ENCODE peak calls at places on chromosomes 11 and 22, in seven cellular contexts. N is foreskin fibroblast, Z is DMS153, M is EL, Q is HT-29, Y is HCEC 1CT, U is osteocyte. A is an unnamed sample.

GRCh38 chr22:20951932-20952380 is 15.1 kb upstream of the AIFM3 start:
- DNase-seq in N (no peak), Z (no peak), M (no peak), Q (no peak), Y (no peak), U (no peak), A (no peak)

GRCh38 chr11:121426476-121427454 is 25.3 kb upstream of the SORL1 start:
- DNase-seq in N (no peak), Z (no peak), M (no peak), Q (peak), Y (no peak), U (no peak), A (no peak)

GRCh38 chr11:129117595-129118350 is 74.4 kb downstream of the ARHGAP32 start:
- DNase-seq in N (peak), Z (peak), M (peak), Q (peak), Y (peak), U (no peak), A (peak)

GRCh38 chr11:119673389-119674336 is 55.3 kb downstream of the NECTIN1 start:
- DNase-seq in N (no peak), Z (no peak), M (no peak), Q (no peak), Y (no peak), U (no peak), A (no peak)

GRCh38 chr22:17665884-17666283 is 27.3 kb downstream of the BCL2L13 start:
- DNase-seq in N (no peak), Z (no peak), M (no peak), Q (no peak), Y (no peak), U (no peak), A (no peak)

GRCh38 chr11:27420722-27421572 is 51.6 kb downstream of the LGR4 start:
- DNase-seq in N (no peak), Z (no peak), M (peak), Q (no peak), Y (peak), U (no peak), A (no peak)

GRCh38 chr11:123239371-123240150 is 44.5 kb upstream of the CLMP start:
- DNase-seq in N (no peak), Z (no peak), M (peak), Q (no peak), Y (no peak), U (no peak), A (no peak)

GRCh38 chr22:20741634-20742581 is 32.0 kb upstream of the SERPIND1 start:
- DNase-seq in N (peak), Z (no peak), M (peak), Q (peak), Y (peak), U (no peak), A (peak)

GRCh38 chr11:121129362-121130340 is 28.6 kb downstream of the TECTA start:
- DNase-seq in N (no peak), Z (no peak), M (no peak), Q (peak), Y (no peak), U (no peak), A (no peak)

GRCh38 chr11:45158891-45159605 is 12.6 kb downstream of the PRDM11 start:
- DNase-seq in N (no peak), Z (no peak), M (no peak), Q (no peak), Y (no peak), U (no peak), A (no peak)

GRCh38 chr11:824292-824880 is 3.3 kb upstream of the CRACR2B start:
- DNase-seq in N (no peak), Z (peak), M (no peak), Q (peak), Y (no peak), U (no peak), A (no peak)

GRCh38 chr22:43819691-43820670 is 7.9 kb upstream of the EFCAB6 start:
- DNase-seq in N (no peak), Z (no peak), M (no peak), Q (no peak), Y (no peak), U (no peak), A (no peak)

GRCh38 chr11:115290479-115291390 is 213.5 kb downstream of the CADM1 start:
- DNase-seq in N (no peak), Z (peak), M (no peak), Q (no peak), Y (no peak), U (no peak), A (no peak)

GRCh38 chr11:112364962-112365481 is 104.4 kb upstream of the PLET1 start:
- DNase-seq in N (peak), Z (no peak), M (peak), Q (no peak), Y (peak), U (no peak), A (no peak)

GRCh38 chr11:9047986-9048522 is 43.3 kb downstream of the SCUBE2 start:
- DNase-seq in N (peak), Z (no peak), M (no peak), Q (no peak), Y (no peak), U (no peak), A (no peak)

GRCh38 chr11:17845431-17845881 is 110.9 kb downstream of the KCNC1 start:
- DNase-seq in N (peak), Z (no peak), M (peak), Q (no peak), Y (peak), U (no peak), A (no peak)

GRCh38 chr11:76793391-76793811 is 10.2 kb downstream of the TSKU start:
- DNase-seq in N (no peak), Z (no peak), M (no peak), Q (no peak), Y (no peak), U (no peak), A (no peak)

GRCh38 chr22:21028277-21029251 is 3.8 kb downstream of the SLC7A4 start:
- DNase-seq in N (no peak), Z (no peak), M (no peak), Q (no peak), Y (no peak), U (no peak), A (no peak)

GRCh38 chr11:9859491-9860305 is 195.8 kb downstream of the SWAP70 start:
- DNase-seq in N (no peak), Z (no peak), M (no peak), Q (no peak), Y (peak), U (no peak), A (no peak)

GRCh38 chr11:95802806-95803205 is 12.5 kb downstream of the CEP57 start:
- DNase-seq in N (no peak), Z (no peak), M (no peak), Q (no peak), Y (no peak), U (no peak), A (no peak)